ENCODE peak calls at places on chromosome 14, in six cellular contexts. Q is SW480, U is body of pancreas, Y is neural crest cell, O is NCI-H345, S is HT1080. H is an unnamed sample.

GRCh38 chr14:28542040-28542439 is 224.5 kb upstream of the FOXG1 start:
- DNase-seq in S (no peak), U (no peak), O (no peak), Y (no peak), Q (no peak), H (no peak)

GRCh38 chr14:70754989-70755388 is 54.3 kb downstream of the MAP3K9 start:
- DNase-seq in Q (peak; percentile 86), U (peak; percentile 54), Y (no peak), S (peak; percentile 94), O (no peak), H (peak; percentile 91)

GRCh38 chr14:101104485-101104884 is 201.0 kb upstream of the RTL1 start:
- DNase-seq in Q (no peak), S (no peak), U (no peak), Y (no peak), O (no peak), H (no peak)

GRCh38 chr14:29749327-29749726 is 178.3 kb downstream of the PRKD1 start:
- DNase-seq in Q (peak; percentile 19), O (no peak), S (peak; percentile 90), U (no peak), Y (no peak), H (peak; percentile 34)

GRCh38 chr14:54425537-54426274 is 15.5 kb downstream of the CNIH1 start:
- DNase-seq in S (no peak), U (no peak), Q (no peak), O (no peak), Y (no peak), H (no peak)

GRCh38 chr14:31950760-31951637 is 126.1 kb upstream of the ARHGAP5 start:
- DNase-seq in S (peak; percentile 42), U (no peak), O (peak; percentile 93), Q (peak; percentile 81), Y (peak; percentile 20), H (peak; percentile 56)

GRCh38 chr14:36271939-36272907 is 48.2 kb downstream of the MBIP start:
- DNase-seq in O (no peak), Y (no peak), S (no peak), Q (no peak), U (no peak), H (no peak)

GRCh38 chr14:56294125-56294524 is 175.9 kb downstream of the PELI2 start:
- DNase-seq in O (peak; percentile 5), Y (no peak), S (peak; percentile 11), Q (no peak), U (no peak), H (no peak)